ENCODE peak calls at places on chromosomes 2 and 18, in seven cellular contexts. J, A, W, Z, O, R and M are unnamed samples.

GRCh38 chr2:60140180-60140579 is 413.3 kb downstream of the BCL11A start:
- DNase-seq in J (no peak), A (no peak), W (no peak), Z (no peak), O (no peak), R (no peak), M (no peak)

GRCh38 chr18:69495338-69495737 is 94.7 kb downstream of the DOK6 start:
- DNase-seq in J (no peak), A (no peak), W (no peak), Z (no peak), O (no peak), R (no peak), M (no peak)

GRCh38 chr18:5973079-5973478 is 77.8 kb upstream of the TMEM200C start:
- DNase-seq in J (no peak), A (peak), W (no peak), Z (no peak), O (no peak), R (no peak), M (no peak)

GRCh38 chr2:148979164-148979918 is 59.2 kb upstream of the LYPD6B start:
- DNase-seq in J (no peak), A (no peak), W (no peak), Z (no peak), O (no peak), R (no peak), M (no peak)

GRCh38 chr2:241598061-241598460 is 38.9 kb downstream of the THAP4 start:
- DNase-seq in J (no peak), A (no peak), W (no peak), Z (no peak), O (no peak), R (no peak), M (no peak)

GRCh38 chr18:22558945-22559385 is 141.2 kb upstream of the CTAGE1 start:
- DNase-seq in J (no peak), A (no peak), W (peak), Z (no peak), O (peak), R (peak), M (peak)

GRCh38 chr2:207766697-207767460 is 2.8 kb downstream of the FZD5 start:
- DNase-seq in J (peak), A (no peak), W (no peak), Z (no peak), O (no peak), R (peak), M (no peak)

GRCh38 chr2:62410926-62411456 is 95.0 kb downstream of the TMEM17 start:
- DNase-seq in J (peak), A (no peak), W (no peak), Z (no peak), O (no peak), R (no peak), M (no peak)

GRCh38 chr2:166888180-166888579 is at the start of gene XIRP2:
- DNase-seq in J (no peak), A (no peak), W (no peak), Z (no peak), O (no peak), R (no peak), M (no peak)

GRCh38 chr2:27050281-27050995 is 1.0 kb upstream of the AGBL5 start:
- DNase-seq in J (peak), A (peak), W (peak), Z (peak), O (peak), R (peak), M (peak)

GRCh38 chr2:71379086-71379485 is 47.5 kb downstream of the ZNF638 start:
- DNase-seq in J (no peak), A (no peak), W (no peak), Z (peak), O (peak), R (no peak), M (no peak)

GRCh38 chr2:234191819-234192407 is 141.4 kb downstream of the SPP2 start:
- DNase-seq in J (no peak), A (no peak), W (no peak), Z (peak), O (no peak), R (no peak), M (no peak)

GRCh38 chr18:58254873-58255511 is 211.0 kb downstream of the NEDD4L start:
- DNase-seq in J (peak), A (no peak), W (no peak), Z (no peak), O (no peak), R (no peak), M (no peak)

DNA sequence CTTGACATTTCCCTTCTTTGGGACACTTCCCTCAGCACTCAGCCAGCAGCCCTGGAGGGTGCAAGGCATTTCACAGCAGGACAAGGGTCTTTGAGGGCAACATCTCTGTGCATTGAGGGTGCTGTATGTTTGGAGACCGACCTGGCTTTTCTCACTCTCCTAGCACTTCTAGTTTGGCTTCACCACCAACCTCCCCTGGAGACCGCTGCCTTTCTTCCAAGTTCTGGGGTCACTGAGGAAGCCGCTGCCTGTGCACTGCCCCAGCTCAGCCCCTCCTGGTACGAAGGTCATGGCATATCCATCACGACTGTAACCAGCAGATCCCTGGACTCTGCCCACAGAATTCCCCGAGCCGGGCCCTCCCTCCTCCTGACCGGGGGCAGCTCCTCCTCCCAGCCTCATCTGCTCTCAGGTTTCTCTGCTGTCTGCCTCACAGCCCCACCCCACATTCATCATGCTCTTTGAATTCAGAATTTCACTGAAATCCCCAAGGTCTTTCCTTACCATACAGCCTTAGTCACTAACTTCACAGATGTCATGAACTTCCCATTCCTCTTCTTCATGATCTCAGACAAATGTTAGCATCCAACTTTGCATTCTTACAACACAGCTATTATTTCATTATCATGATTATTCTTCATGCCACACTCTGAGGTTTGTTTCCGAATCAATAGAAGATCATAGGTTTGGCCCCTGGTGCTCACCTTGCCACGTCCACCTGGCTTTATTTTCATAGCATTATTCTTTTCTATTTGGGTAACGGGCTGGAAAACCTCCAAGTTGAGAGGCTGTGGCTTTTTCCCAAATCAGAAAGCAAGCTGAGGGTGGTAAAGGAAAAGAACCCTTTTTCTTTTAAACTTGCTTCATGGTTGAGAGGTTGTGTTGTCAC is 113.0 kb upstream of the COPS8 start:
- DNase-seq in J (no peak), A (no peak), W (no peak), Z (no peak), O (no peak), R (peak), M (no peak)
- TF ChIP-seq JUND in J (no peak), A (no peak), W (no peak), Z (no peak), O (no peak), R (no peak), M (no peak)

DNA sequence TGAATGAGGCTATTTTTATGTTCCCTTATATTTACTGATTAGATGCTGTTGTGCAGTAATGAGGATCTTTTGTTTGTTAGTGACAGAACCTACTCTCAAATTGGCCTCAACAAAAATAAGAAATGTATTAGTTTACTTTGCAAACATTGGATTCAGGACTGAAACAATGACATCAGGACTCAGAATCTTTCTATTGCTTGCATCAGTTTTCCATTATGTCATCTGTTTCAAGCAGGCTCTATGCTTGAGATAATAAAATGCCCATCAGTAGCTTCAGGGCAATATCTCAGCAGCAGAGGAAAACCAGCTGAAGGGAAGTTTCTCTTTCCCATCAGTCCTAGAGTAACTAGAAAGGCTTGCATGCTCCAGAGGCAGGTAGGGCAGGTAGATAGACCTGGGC is 375.5 kb upstream of the SLC8A1 start:
- DNase-seq in J (no peak), A (no peak), W (peak), Z (no peak), O (no peak), R (no peak), M (no peak)
- TF ChIP-seq JUND in J (no peak), A (no peak), W (no peak), Z (no peak), O (no peak), R (no peak), M (no peak)

GRCh38 chr2:186592137-186592875 is 2.5 kb downstream of the ITGAV start:
- DNase-seq in J (no peak), A (no peak), W (no peak), Z (no peak), O (no peak), R (no peak), M (no peak)
- TF ChIP-seq JUND in J (no peak), A (no peak), W (no peak), Z (no peak), O (peak), R (no peak), M (no peak)

GRCh38 chr2:96933528-96933927 is 52.9 kb downstream of the FAM178B start:
- DNase-seq in J (no peak), A (no peak), W (peak), Z (no peak), O (no peak), R (no peak), M (peak)

GRCh38 chr2:96934096-96934495 is 52.3 kb downstream of the FAM178B start:
- DNase-seq in J (no peak), A (no peak), W (no peak), Z (no peak), O (no peak), R (no peak), M (no peak)

GRCh38 chr2:96937586-96937985 is 48.8 kb downstream of the FAM178B start:
- DNase-seq in J (no peak), A (no peak), W (no peak), Z (no peak), O (no peak), R (no peak), M (no peak)

GRCh38 chr2:96931966-96932365 is 54.4 kb downstream of the FAM178B start:
- DNase-seq in J (no peak), A (no peak), W (no peak), Z (no peak), O (no peak), R (no peak), M (no peak)

DNA sequence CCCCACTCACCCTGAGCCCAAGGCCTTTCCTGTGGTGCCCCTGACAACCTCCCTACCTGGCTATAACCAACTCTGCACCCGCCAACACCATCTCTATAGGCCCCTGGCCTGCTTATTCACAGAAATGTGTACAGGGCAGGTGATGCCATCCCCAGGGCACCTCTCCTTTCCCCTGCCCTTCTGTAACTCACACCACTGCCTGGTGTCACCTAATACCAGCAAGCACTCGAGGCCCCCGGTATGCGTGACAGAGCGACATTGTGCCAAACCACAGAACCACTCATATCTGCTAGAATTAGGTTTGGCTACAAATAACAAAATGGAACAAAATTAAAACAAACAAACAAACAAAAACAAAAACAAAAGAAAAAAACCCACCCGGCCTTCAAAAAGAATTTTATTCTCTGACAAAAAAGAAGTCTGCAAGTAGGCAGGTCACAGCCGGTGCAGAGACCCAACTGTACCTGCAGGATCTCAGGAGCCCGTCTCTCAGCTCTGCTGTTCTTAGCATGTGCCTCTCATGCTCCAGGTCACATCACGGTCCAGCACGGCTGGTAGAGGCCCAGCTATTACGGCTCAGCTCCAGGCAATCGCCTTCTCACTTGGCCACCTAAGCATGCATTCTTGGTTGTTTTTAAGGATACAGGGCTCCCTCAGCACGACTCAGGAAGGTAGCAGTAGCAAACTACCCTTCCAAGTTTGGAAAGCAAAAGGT is 51.4 kb downstream of the FAM178B start:
- DNase-seq in J (no peak), A (no peak), W (no peak), Z (no peak), O (no peak), R (no peak), M (no peak)
- TF ChIP-seq JUND in J (no peak), A (no peak), W (no peak), Z (no peak), O (no peak), R (no peak), M (no peak)